ENCODE peak calls at places on chromosomes 13 and 19, in nine cellular contexts. One of them, this sample, is unnamed.

GRCh38 chr13:104015646-104016396 is 949.6 kb upstream of the SLC10A2 start:
- DNase-seq in activated T-cell treated with anti-CD3 and anti-CD28 coated beads, Interleukin-2, amount 50 U/mL, for 72 hours: no peak
- DNase-seq in fibroblast of mammary gland: peak; percentile 8
- DNase-seq in activated CD4-positive, CD25-positive, alpha-beta regulatory T cell: no peak
- DNase-seq in kidney tubule cell: peak; percentile 72
- DNase-seq in activated CD4-positive, alpha-beta T cell treated with anti-CD3 and anti-CD28 coated beads, Interleukin-2, amount 50 U/mL, for 4 hours: no peak
- DNase-seq in A549: no peak
- DNase-seq in nucleus accumbens: no peak
- DNase-seq in LoVo: no peak
- DNase-seq in this sample: no peak

GRCh38 chr13:58151452-58151851 is 519.9 kb downstream of the PCDH17 start:
- DNase-seq in activated T-cell treated with anti-CD3 and anti-CD28 coated beads, Interleukin-2, amount 50 U/mL, for 72 hours: no peak
- DNase-seq in activated CD4-positive, CD25-positive, alpha-beta regulatory T cell: no peak
- DNase-seq in LoVo: no peak
- DNase-seq in nucleus accumbens: no peak
- DNase-seq in activated CD4-positive, alpha-beta T cell treated with anti-CD3 and anti-CD28 coated beads, Interleukin-2, amount 50 U/mL, for 4 hours: no peak
- DNase-seq in A549: no peak
- DNase-seq in kidney tubule cell: no peak
- DNase-seq in fibroblast of mammary gland: no peak
- DNase-seq in this sample: no peak

GRCh38 chr13:80547885-80548284 is 207.0 kb upstream of the SPRY2 start:
- DNase-seq in activated CD4-positive, alpha-beta T cell treated with anti-CD3 and anti-CD28 coated beads, Interleukin-2, amount 50 U/mL, for 4 hours: no peak
- DNase-seq in activated T-cell treated with anti-CD3 and anti-CD28 coated beads, Interleukin-2, amount 50 U/mL, for 72 hours: no peak
- DNase-seq in kidney tubule cell: no peak
- DNase-seq in A549: no peak
- DNase-seq in activated CD4-positive, CD25-positive, alpha-beta regulatory T cell: no peak
- DNase-seq in nucleus accumbens: no peak
- DNase-seq in LoVo: no peak
- DNase-seq in fibroblast of mammary gland: peak; percentile 35
- DNase-seq in this sample: no peak

GRCh38 chr19:18049390-18049789 is 37.3 kb downstream of the IL12RB1 start:
- DNase-seq in activated CD4-positive, CD25-positive, alpha-beta regulatory T cell: no peak
- DNase-seq in fibroblast of mammary gland: peak; percentile 31
- DNase-seq in A549: no peak
- DNase-seq in kidney tubule cell: peak; percentile 17
- DNase-seq in LoVo: no peak
- DNase-seq in activated T-cell treated with anti-CD3 and anti-CD28 coated beads, Interleukin-2, amount 50 U/mL, for 72 hours: no peak
- DNase-seq in nucleus accumbens: peak; percentile 34
- DNase-seq in activated CD4-positive, alpha-beta T cell treated with anti-CD3 and anti-CD28 coated beads, Interleukin-2, amount 50 U/mL, for 4 hours: no peak
- DNase-seq in this sample: peak; percentile 92

GRCh38 chr13:111403266-111403665 is 82.8 kb downstream of the TEX29 start:
- DNase-seq in LoVo: no peak
- DNase-seq in A549: no peak
- DNase-seq in activated CD4-positive, CD25-positive, alpha-beta regulatory T cell: no peak
- DNase-seq in activated CD4-positive, alpha-beta T cell treated with anti-CD3 and anti-CD28 coated beads, Interleukin-2, amount 50 U/mL, for 4 hours: no peak
- DNase-seq in nucleus accumbens: no peak
- DNase-seq in activated T-cell treated with anti-CD3 and anti-CD28 coated beads, Interleukin-2, amount 50 U/mL, for 72 hours: no peak
- DNase-seq in kidney tubule cell: no peak
- DNase-seq in fibroblast of mammary gland: no peak
- DNase-seq in this sample: peak; percentile 22

GRCh38 chr19:21023901-21024300 is 3.4 kb downstream of the ZNF430 start:
- DNase-seq in kidney tubule cell: peak; percentile 50
- DNase-seq in nucleus accumbens: no peak
- DNase-seq in activated CD4-positive, alpha-beta T cell treated with anti-CD3 and anti-CD28 coated beads, Interleukin-2, amount 50 U/mL, for 4 hours: no peak
- DNase-seq in A549: no peak
- DNase-seq in activated CD4-positive, CD25-positive, alpha-beta regulatory T cell: no peak
- DNase-seq in fibroblast of mammary gland: peak; percentile 84
- DNase-seq in LoVo: peak; percentile 28
- DNase-seq in activated T-cell treated with anti-CD3 and anti-CD28 coated beads, Interleukin-2, amount 50 U/mL, for 72 hours: no peak
- DNase-seq in this sample: no peak

GRCh38 chr19:41456342-41456918 is 13.5 kb downstream of the ERICH4 start:
- DNase-seq in kidney tubule cell: peak; percentile 25
- DNase-seq in fibroblast of mammary gland: peak; percentile 47
- DNase-seq in activated CD4-positive, alpha-beta T cell treated with anti-CD3 and anti-CD28 coated beads, Interleukin-2, amount 50 U/mL, for 4 hours: no peak
- DNase-seq in A549: no peak
- DNase-seq in LoVo: no peak
- DNase-seq in activated T-cell treated with anti-CD3 and anti-CD28 coated beads, Interleukin-2, amount 50 U/mL, for 72 hours: no peak
- DNase-seq in nucleus accumbens: no peak
- DNase-seq in activated CD4-positive, CD25-positive, alpha-beta regulatory T cell: no peak
- DNase-seq in this sample: no peak

GRCh38 chr19:53467138-53467502 is 413 bp upstream of the ZNF813 start:
- DNase-seq in nucleus accumbens: no peak
- DNase-seq in activated CD4-positive, CD25-positive, alpha-beta regulatory T cell: no peak
- DNase-seq in LoVo: no peak
- DNase-seq in activated T-cell treated with anti-CD3 and anti-CD28 coated beads, Interleukin-2, amount 50 U/mL, for 72 hours: no peak
- DNase-seq in A549: no peak
- DNase-seq in activated CD4-positive, alpha-beta T cell treated with anti-CD3 and anti-CD28 coated beads, Interleukin-2, amount 50 U/mL, for 4 hours: no peak
- DNase-seq in fibroblast of mammary gland: no peak
- DNase-seq in kidney tubule cell: no peak
- DNase-seq in this sample: no peak

GRCh38 chr19:32924200-32924599 is 47.6 kb downstream of the CEP89 start:
- DNase-seq in kidney tubule cell: no peak
- DNase-seq in fibroblast of mammary gland: peak; percentile 31
- DNase-seq in nucleus accumbens: no peak
- DNase-seq in activated T-cell treated with anti-CD3 and anti-CD28 coated beads, Interleukin-2, amount 50 U/mL, for 72 hours: no peak
- DNase-seq in activated CD4-positive, alpha-beta T cell treated with anti-CD3 and anti-CD28 coated beads, Interleukin-2, amount 50 U/mL, for 4 hours: no peak
- DNase-seq in activated CD4-positive, CD25-positive, alpha-beta regulatory T cell: no peak
- DNase-seq in LoVo: no peak
- DNase-seq in A549: no peak
- DNase-seq in this sample: no peak